ENCODE peak calls at places on chromosomes 12 and 14, in eight cellular contexts. N, I, C, V, J, P, S and B are unnamed samples.

GRCh38 chr12:132834181-132834711 is 5.6 kb upstream of the GOLGA3 start:
- DNase-seq in N (no peak), I (no peak), C (no peak), V (no peak), J (no peak), P (no peak), S (no peak), B (no peak)

GRCh38 chr12:122951979-122952892 is 14.0 kb downstream of the ABCB9 start:
- DNase-seq in N (peak), I (peak), C (peak), V (peak), J (peak), P (peak), S (peak), B (no peak)

GRCh38 chr14:61203059-61203753 is 77.9 kb downstream of the TMEM30B start:
- DNase-seq in N (no peak), I (no peak), C (no peak), V (no peak), J (no peak), P (no peak), S (no peak), B (no peak)

GRCh38 chr12:120710805-120711296 is 593 bp downstream of the UNC119B start:
- DNase-seq in N (peak), I (no peak), C (no peak), V (no peak), J (peak), P (no peak), S (peak), B (no peak)

GRCh38 chr14:36129181-36129580 is 47.3 kb downstream of the PTCSC3 start:
- DNase-seq in N (no peak), I (no peak), C (no peak), V (no peak), J (no peak), P (peak), S (no peak), B (no peak)

GRCh38 chr12:39123580-39123979 is 218.2 kb upstream of the CPNE8 start:
- DNase-seq in N (no peak), I (no peak), C (no peak), V (no peak), J (no peak), P (no peak), S (no peak), B (no peak)

GRCh38 chr12:49558526-49558925 is 9.4 kb downstream of the MCRS1 start:
- DNase-seq in N (no peak), I (no peak), C (no peak), V (no peak), J (no peak), P (no peak), S (no peak), B (no peak)

GRCh38 chr14:102487204-102487577 is 22.4 kb downstream of the ANKRD9 start:
- DNase-seq in N (no peak), I (no peak), C (no peak), V (no peak), J (no peak), P (no peak), S (no peak), B (no peak)

GRCh38 chr12:40551466-40551865 is 140.8 kb upstream of the CNTN1 start:
- DNase-seq in N (no peak), I (no peak), C (no peak), V (no peak), J (no peak), P (no peak), S (no peak), B (no peak)

GRCh38 chr12:122355702-122356101 is 66.8 kb downstream of the CLIP1 start:
- DNase-seq in N (no peak), I (no peak), C (no peak), V (no peak), J (no peak), P (peak), S (no peak), B (no peak)

GRCh38 chr12:1530592-1531159 is 63.7 kb downstream of the FBXL14 start:
- DNase-seq in N (no peak), I (no peak), C (no peak), V (no peak), J (peak), P (no peak), S (no peak), B (no peak)

GRCh38 chr12:68336754-68337343 is 4.7 kb upstream of the MDM1 start:
- DNase-seq in N (no peak), I (no peak), C (no peak), V (no peak), J (no peak), P (peak), S (no peak), B (no peak)

GRCh38 chr12:52323416-52324067 is 2.3 kb upstream of the KRT83 start:
- DNase-seq in N (no peak), I (no peak), C (no peak), V (no peak), J (no peak), P (peak), S (no peak), B (no peak)

GRCh38 chr12:111434680-111435338 is 29.1 kb downstream of the SH2B3 start:
- DNase-seq in N (peak), I (peak), C (peak), V (no peak), J (peak), P (peak), S (no peak), B (peak)

GRCh38 chr12:21998295-21998694 is 47.7 kb upstream of the CMAS start:
- DNase-seq in N (no peak), I (no peak), C (no peak), V (no peak), J (no peak), P (no peak), S (no peak), B (no peak)

GRCh38 chr14:76729953-76730505 is 31.2 kb upstream of the VASH1 start:
- DNase-seq in N (no peak), I (no peak), C (no peak), V (no peak), J (no peak), P (no peak), S (no peak), B (no peak)

GRCh38 chr14:63938198-63939005 is 85.6 kb downstream of the SYNE2 start:
- DNase-seq in N (no peak), I (no peak), C (peak), V (no peak), J (peak), P (no peak), S (no peak), B (no peak)